ENCODE peak calls at places on chromosomes 7 and 10, in six cellular contexts. One of them, this sample, is unnamed.

GRCh38 chr10:5068274-5069017 is 25.8 kb upstream of the AKR1C3 start:
- DNase-seq in HCT116: no peak
- DNase-seq in GM12878: no peak
- DNase-seq in HepG2: no peak
- DNase-seq in K562: no peak
- DNase-seq in H1: no peak
- DNase-seq in this sample: no peak

GRCh38 chr10:84613336-84614021 is 285.1 kb downstream of the CCSER2 start:
- DNase-seq in HCT116: peak; percentile 72
- DNase-seq in K562: no peak
- DNase-seq in H1: peak; percentile 64
- DNase-seq in HepG2: peak; percentile 77
- DNase-seq in GM12878: no peak
- DNase-seq in this sample: peak; percentile 56

GRCh38 chr7:69395072-69395714 is 203.1 kb upstream of the AUTS2 start:
- DNase-seq in HepG2: no peak
- DNase-seq in HCT116: no peak
- DNase-seq in GM12878: no peak
- DNase-seq in H1: no peak
- DNase-seq in K562: no peak
- DNase-seq in this sample: peak; percentile 50

GRCh38 chr7:137753067-137753466 is 93.7 kb downstream of the DGKI start:
- DNase-seq in H1: no peak
- DNase-seq in K562: no peak
- DNase-seq in GM12878: no peak
- DNase-seq in HCT116: no peak
- DNase-seq in HepG2: no peak
- DNase-seq in this sample: no peak

GRCh38 chr7:69957661-69958060 is 359.4 kb downstream of the AUTS2 start:
- DNase-seq in GM12878: no peak
- DNase-seq in H1: no peak
- DNase-seq in HCT116: no peak
- DNase-seq in K562: no peak
- DNase-seq in HepG2: no peak
- DNase-seq in this sample: no peak

GRCh38 chr10:127678091-127678490 is 58.9 kb upstream of the FOXI2 start:
- DNase-seq in HCT116: no peak
- DNase-seq in HepG2: no peak
- DNase-seq in K562: no peak
- DNase-seq in H1: no peak
- DNase-seq in GM12878: no peak
- DNase-seq in this sample: no peak

GRCh38 chr10:92849234-92849525 is 860 bp downstream of the EXOC6 start:
- DNase-seq in K562: no peak
- DNase-seq in HepG2: no peak
- DNase-seq in H1: no peak
- DNase-seq in GM12878: no peak
- DNase-seq in HCT116: no peak
- DNase-seq in this sample: no peak

GRCh38 chr7:149103424-149103823 is 12.9 kb upstream of the ZNF786 start:
- DNase-seq in H1: no peak
- DNase-seq in HepG2: no peak
- DNase-seq in K562: no peak
- DNase-seq in HCT116: no peak
- DNase-seq in GM12878: no peak
- DNase-seq in this sample: no peak

GRCh38 chr10:10804998-10805737 is 212.5 kb upstream of the CELF2 start:
- DNase-seq in K562: no peak
- DNase-seq in HepG2: peak; percentile 18
- DNase-seq in H1: no peak
- DNase-seq in GM12878: no peak
- DNase-seq in HCT116: no peak
- DNase-seq in this sample: no peak

GRCh38 chr7:70392282-70392681 is 739.7 kb upstream of the GALNT17 start:
- DNase-seq in GM12878: no peak
- DNase-seq in HepG2: no peak
- DNase-seq in HCT116: no peak
- DNase-seq in H1: no peak
- DNase-seq in K562: no peak
- DNase-seq in this sample: no peak

GRCh38 chr10:6878067-6878412 is 298.0 kb upstream of the PRKCQ start:
- DNase-seq in HepG2: no peak
- DNase-seq in K562: no peak
- DNase-seq in HCT116: no peak
- DNase-seq in H1: peak; percentile 21
- DNase-seq in GM12878: no peak
- DNase-seq in this sample: no peak

GRCh38 chr10:63720072-63720537 is 198.9 kb downstream of the REEP3 start:
- DNase-seq in HCT116: peak; percentile 62
- DNase-seq in HepG2: peak; percentile 48
- DNase-seq in K562: peak; percentile 62
- DNase-seq in H1: no peak
- DNase-seq in GM12878: peak; percentile 25
- DNase-seq in this sample: peak; percentile 43

GRCh38 chr10:6014241-6014761 is 37.0 kb upstream of the IL15RA start:
- DNase-seq in H1: no peak
- DNase-seq in K562: peak; percentile 31
- DNase-seq in GM12878: peak; percentile 30
- DNase-seq in HepG2: peak; percentile 34
- DNase-seq in HCT116: peak; percentile 29
- DNase-seq in this sample: peak; percentile 0

GRCh38 chr10:129096340-129096984 is 370.6 kb upstream of the MGMT start:
- DNase-seq in H1: no peak
- DNase-seq in K562: no peak
- DNase-seq in GM12878: no peak
- DNase-seq in HCT116: no peak
- DNase-seq in HepG2: no peak
- DNase-seq in this sample: no peak

GRCh38 chr10:58175990-58176910 is 91.4 kb downstream of the IPMK start:
- DNase-seq in HepG2: no peak
- DNase-seq in H1: no peak
- DNase-seq in HCT116: no peak
- DNase-seq in K562: peak; percentile 29
- DNase-seq in GM12878: no peak
- DNase-seq in this sample: no peak

GRCh38 chr7:158682456-158682855 is 22.1 kb downstream of the NCAPG2 start:
- DNase-seq in H1: no peak
- DNase-seq in HepG2: no peak
- DNase-seq in K562: no peak
- DNase-seq in HCT116: no peak
- DNase-seq in GM12878: no peak
- DNase-seq in this sample: no peak

GRCh38 chr10:74103560-74104248 is 46.9 kb downstream of the AP3M1 start:
- DNase-seq in H1: no peak
- DNase-seq in GM12878: no peak
- DNase-seq in HepG2: no peak
- DNase-seq in HCT116: peak; percentile 16
- DNase-seq in K562: no peak
- DNase-seq in this sample: no peak

GRCh38 chr7:6401536-6401935 is 46.2 kb downstream of the DAGLB start:
- DNase-seq in GM12878: no peak
- DNase-seq in HCT116: no peak
- DNase-seq in HepG2: no peak
- DNase-seq in K562: no peak
- DNase-seq in H1: no peak
- DNase-seq in this sample: no peak

GRCh38 chr10:93541402-93542357 is 24.8 kb upstream of the FFAR4 start:
- DNase-seq in HepG2: peak; percentile 13
- DNase-seq in HCT116: peak; percentile 27
- DNase-seq in H1: no peak
- DNase-seq in K562: peak; percentile 60
- DNase-seq in GM12878: no peak
- DNase-seq in this sample: peak; percentile 23

GRCh38 chr7:66050990-66051424 is 24.6 kb upstream of the ASL start:
- DNase-seq in HCT116: no peak
- DNase-seq in H1: no peak
- DNase-seq in HepG2: peak; percentile 82
- DNase-seq in GM12878: no peak
- DNase-seq in K562: no peak
- DNase-seq in this sample: no peak

GRCh38 chr7:31437466-31437865 is 76.4 kb upstream of the ITPRID1 start:
- DNase-seq in HCT116: no peak
- DNase-seq in H1: no peak
- DNase-seq in K562: no peak
- DNase-seq in HepG2: no peak
- DNase-seq in GM12878: no peak
- DNase-seq in this sample: no peak

GRCh38 chr7:28579571-28579970 is 167.3 kb downstream of the CREB5 start:
- DNase-seq in H1: no peak
- DNase-seq in HepG2: no peak
- DNase-seq in HCT116: no peak
- DNase-seq in GM12878: no peak
- DNase-seq in K562: no peak
- DNase-seq in this sample: no peak

GRCh38 chr10:69685802-69686585 is 55.9 kb downstream of the FAM241B start:
- DNase-seq in GM12878: no peak
- DNase-seq in K562: no peak
- DNase-seq in HepG2: no peak
- DNase-seq in HCT116: no peak
- DNase-seq in H1: no peak
- DNase-seq in this sample: no peak

GRCh38 chr10:43931308-43931930 is 282.7 kb upstream of the ZNF32 start:
- DNase-seq in K562: no peak
- DNase-seq in HepG2: no peak
- DNase-seq in GM12878: no peak
- DNase-seq in H1: no peak
- DNase-seq in HCT116: no peak
- DNase-seq in this sample: no peak

GRCh38 chr7:105643857-105644256 is 62.6 kb upstream of the EFCAB10 start:
- DNase-seq in HepG2: no peak
- DNase-seq in H1: no peak
- DNase-seq in K562: no peak
- DNase-seq in HCT116: no peak
- DNase-seq in GM12878: no peak
- DNase-seq in this sample: no peak

GRCh38 chr7:41656357-41656756 is 46.5 kb downstream of the INHBA start:
- DNase-seq in HepG2: no peak
- DNase-seq in HCT116: no peak
- DNase-seq in GM12878: no peak
- DNase-seq in K562: no peak
- DNase-seq in H1: no peak
- DNase-seq in this sample: no peak

GRCh38 chr7:149196151-149196704 is 882 bp downstream of the ZNF282 start:
- DNase-seq in GM12878: no peak
- DNase-seq in H1: no peak
- DNase-seq in HepG2: no peak
- DNase-seq in K562: peak; percentile 43
- DNase-seq in HCT116: no peak
- DNase-seq in this sample: no peak

GRCh38 chr7:142790565-142790964 is 19.8 kb downstream of the PRSS2 start:
- DNase-seq in HepG2: no peak
- DNase-seq in H1: no peak
- DNase-seq in K562: no peak
- DNase-seq in GM12878: no peak
- DNase-seq in HCT116: no peak
- DNase-seq in this sample: no peak

GRCh38 chr10:1227505-1228402 is 171.6 kb downstream of the WDR37 start:
- DNase-seq in K562: no peak
- DNase-seq in GM12878: no peak
- DNase-seq in H1: no peak
- DNase-seq in HepG2: no peak
- DNase-seq in HCT116: no peak
- DNase-seq in this sample: no peak

GRCh38 chr10:94738588-94738987 is 23.9 kb upstream of the CYP2C19 start:
- DNase-seq in HepG2: no peak
- DNase-seq in K562: no peak
- DNase-seq in HCT116: no peak
- DNase-seq in H1: no peak
- DNase-seq in GM12878: no peak
- DNase-seq in this sample: no peak

GRCh38 chr7:44244282-44244681 is 43.5 kb downstream of the YKT6 start:
- DNase-seq in K562: peak; percentile 66
- DNase-seq in H1: no peak
- DNase-seq in HepG2: no peak
- DNase-seq in HCT116: no peak
- DNase-seq in GM12878: no peak
- DNase-seq in this sample: no peak

GRCh38 chr10:50497758-50498157 is 126.0 kb downstream of the SGMS1 start:
- DNase-seq in K562: no peak
- DNase-seq in HepG2: peak; percentile 21
- DNase-seq in GM12878: peak; percentile 83
- DNase-seq in HCT116: no peak
- DNase-seq in H1: no peak
- DNase-seq in this sample: no peak

GRCh38 chr10:105989995-105990394 is 1174.5 kb downstream of the SORCS1 start:
- DNase-seq in K562: no peak
- DNase-seq in H1: no peak
- DNase-seq in GM12878: no peak
- DNase-seq in HCT116: no peak
- DNase-seq in HepG2: no peak
- DNase-seq in this sample: no peak

DNA sequence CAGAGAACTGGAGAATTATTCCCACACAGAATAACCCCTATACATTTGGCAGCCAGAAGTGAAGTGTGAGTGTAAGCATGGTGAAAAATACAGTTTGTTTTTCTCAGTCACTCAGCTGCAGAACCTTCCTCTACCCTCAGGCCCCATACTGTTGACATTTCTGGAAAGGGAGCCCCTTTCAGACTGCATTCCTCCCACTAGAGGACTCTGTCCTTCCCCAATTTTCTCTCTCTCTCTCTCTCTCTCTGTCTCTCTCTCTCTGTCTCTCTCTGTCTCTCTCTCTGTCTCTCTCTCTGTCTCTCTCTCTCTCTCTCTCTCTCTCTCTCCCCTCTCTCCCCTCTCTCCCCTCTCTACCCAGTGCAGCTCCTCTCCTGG is 86.8 kb upstream of the STEAP1B start:
- DNase-seq in H1: no peak
- DNase-seq in HCT116: no peak
- DNase-seq in GM12878: no peak
- DNase-seq in HepG2: peak; percentile 21
- DNase-seq in K562: no peak
- DNase-seq in this sample: peak; percentile 87
- TF ChIP-seq ZNF274 in H1: no peak
- TF ChIP-seq ZNF274 in HCT116: no peak
- TF ChIP-seq ZNF274 in GM12878: no peak
- TF ChIP-seq ZNF274 in HepG2: no peak
- TF ChIP-seq ZNF274 in K562: no peak
- TF ChIP-seq ZNF274 in this sample: no peak

GRCh38 chr7:112995091-112995824 is 91.4 kb downstream of the GPR85 start:
- DNase-seq in H1: no peak
- DNase-seq in K562: no peak
- DNase-seq in GM12878: no peak
- DNase-seq in HCT116: no peak
- DNase-seq in HepG2: no peak
- DNase-seq in this sample: no peak
- TF ChIP-seq ZNF274 in H1: no peak
- TF ChIP-seq ZNF274 in K562: no peak
- TF ChIP-seq ZNF274 in GM12878: no peak
- TF ChIP-seq ZNF274 in HCT116: no peak
- TF ChIP-seq ZNF274 in HepG2: no peak
- TF ChIP-seq ZNF274 in this sample: no peak

GRCh38 chr7:76340617-76341131 is 18.1 kb downstream of the YWHAG start:
- DNase-seq in H1: no peak
- DNase-seq in HCT116: no peak
- DNase-seq in K562: no peak
- DNase-seq in GM12878: no peak
- DNase-seq in HepG2: no peak
- DNase-seq in this sample: no peak
- TF ChIP-seq ZNF274 in H1: no peak
- TF ChIP-seq ZNF274 in HCT116: no peak
- TF ChIP-seq ZNF274 in K562: no peak
- TF ChIP-seq ZNF274 in GM12878: no peak
- TF ChIP-seq ZNF274 in HepG2: no peak
- TF ChIP-seq ZNF274 in this sample: no peak

GRCh38 chr7:145978769-145979168 is 137.8 kb upstream of the CNTNAP2 start:
- DNase-seq in K562: no peak
- DNase-seq in GM12878: no peak
- DNase-seq in HepG2: no peak
- DNase-seq in H1: no peak
- DNase-seq in HCT116: no peak
- DNase-seq in this sample: no peak
- TF ChIP-seq ZNF274 in K562: no peak
- TF ChIP-seq ZNF274 in GM12878: no peak
- TF ChIP-seq ZNF274 in HepG2: no peak
- TF ChIP-seq ZNF274 in H1: no peak
- TF ChIP-seq ZNF274 in HCT116: no peak
- TF ChIP-seq ZNF274 in this sample: no peak